ENCODE peak calls at places on chromosome 22, in four cellular contexts. One of them, this sample, is unnamed.

GRCh38 chr22:29109853-29110252 is 37.0 kb downstream of the KREMEN1 start:
- DNase-seq in Kasumi-1: no peak
- DNase-seq in SJSA1: no peak
- DNase-seq in foreskin fibroblast: peak
- DNase-seq in this sample: no peak

GRCh38 chr22:50209893-50210292 is 9.1 kb downstream of the SELENOO start:
- DNase-seq in Kasumi-1: peak
- DNase-seq in SJSA1: peak
- DNase-seq in foreskin fibroblast: peak
- DNase-seq in this sample: no peak

GRCh38 chr22:41382098-41382578 is 396 bp downstream of the TEF start:
- DNase-seq in Kasumi-1: peak
- DNase-seq in SJSA1: peak
- DNase-seq in foreskin fibroblast: no peak
- DNase-seq in this sample: no peak

GRCh38 chr22:46055176-46055850 is 78.4 kb upstream of the WNT7B start:
- DNase-seq in Kasumi-1: no peak
- DNase-seq in SJSA1: no peak
- DNase-seq in foreskin fibroblast: no peak
- DNase-seq in this sample: no peak

GRCh38 chr22:19430890-19431541 is 517 bp downstream of the HIRA start:
- DNase-seq in Kasumi-1: no peak
- DNase-seq in SJSA1: no peak
- DNase-seq in foreskin fibroblast: peak
- DNase-seq in this sample: no peak

GRCh38 chr22:50114221-50114981 is 24.6 kb downstream of the MOV10L1 start:
- DNase-seq in Kasumi-1: no peak
- DNase-seq in SJSA1: peak
- DNase-seq in foreskin fibroblast: peak
- DNase-seq in this sample: no peak

GRCh38 chr22:27195104-27195503 is 537.7 kb downstream of the MIAT start:
- DNase-seq in Kasumi-1: no peak
- DNase-seq in SJSA1: no peak
- DNase-seq in foreskin fibroblast: no peak
- DNase-seq in this sample: peak

GRCh38 chr22:36814796-36815195 is 2.0 kb downstream of the PVALB start:
- DNase-seq in Kasumi-1: no peak
- DNase-seq in SJSA1: no peak
- DNase-seq in foreskin fibroblast: no peak
- DNase-seq in this sample: no peak

GRCh38 chr22:47551438-47551788 is 789.0 kb downstream of the TBC1D22A start:
- DNase-seq in Kasumi-1: no peak
- DNase-seq in SJSA1: peak
- DNase-seq in foreskin fibroblast: no peak
- DNase-seq in this sample: no peak

GRCh38 chr22:38177926-38178604 is 3.6 kb downstream of the PLA2G6 start:
- DNase-seq in Kasumi-1: no peak
- DNase-seq in SJSA1: peak
- DNase-seq in foreskin fibroblast: peak
- DNase-seq in this sample: no peak

GRCh38 chr22:39664485-39665200 is 94.1 kb downstream of the CACNA1I start:
- DNase-seq in Kasumi-1: no peak
- DNase-seq in SJSA1: no peak
- DNase-seq in foreskin fibroblast: no peak
- DNase-seq in this sample: no peak

GRCh38 chr22:41479671-41480396 is 10.9 kb downstream of the ACO2 start:
- DNase-seq in Kasumi-1: no peak
- DNase-seq in SJSA1: no peak
- DNase-seq in foreskin fibroblast: peak
- DNase-seq in this sample: peak

GRCh38 chr22:37601540-37602442 is 6.8 kb upstream of the GGA1 start:
- DNase-seq in Kasumi-1: peak
- DNase-seq in SJSA1: no peak
- DNase-seq in foreskin fibroblast: peak
- DNase-seq in this sample: peak

GRCh38 chr22:25488244-25489020 is 76.0 kb upstream of the GRK3 start:
- DNase-seq in Kasumi-1: no peak
- DNase-seq in SJSA1: peak
- DNase-seq in foreskin fibroblast: peak
- DNase-seq in this sample: peak

GRCh38 chr22:48257690-48258065 is 1495.2 kb downstream of the TBC1D22A start:
- DNase-seq in Kasumi-1: no peak
- DNase-seq in SJSA1: no peak
- DNase-seq in foreskin fibroblast: no peak
- DNase-seq in this sample: no peak

GRCh38 chr22:22922954-22923319 is 35.3 kb downstream of the IGLL5 start:
- DNase-seq in Kasumi-1: no peak
- DNase-seq in SJSA1: no peak
- DNase-seq in foreskin fibroblast: no peak
- DNase-seq in this sample: no peak

GRCh38 chr22:32325811-32326237 is 31.8 kb upstream of the RFPL3 start:
- DNase-seq in Kasumi-1: no peak
- DNase-seq in SJSA1: peak
- DNase-seq in foreskin fibroblast: no peak
- DNase-seq in this sample: no peak

GRCh38 chr22:19291218-19291579 is 320 bp downstream of the CLTCL1 start:
- DNase-seq in Kasumi-1: peak
- DNase-seq in SJSA1: peak
- DNase-seq in foreskin fibroblast: no peak
- DNase-seq in this sample: no peak

GRCh38 chr22:17237031-17237668 is 17.9 kb upstream of the ADA2 start:
- DNase-seq in Kasumi-1: no peak
- DNase-seq in SJSA1: no peak
- DNase-seq in foreskin fibroblast: no peak
- DNase-seq in this sample: no peak